ENCODE peak calls at places on chromosomes 1 and 21, in six cellular contexts. One of them, this sample, is unnamed.
A peak's percentile ranks its signal among the peaks of the same experiment; 100 is the strongest.

GRCh38 chr1:153916297-153916696 is 6.5 kb downstream of the GATAD2B start:
- DNase-seq in uterus: no peak
- DNase-seq in tibial nerve: no peak
- DNase-seq in lung: no peak
- DNase-seq in ovary: no peak
- DNase-seq in lower lobe of right lung: no peak
- DNase-seq in this sample: no peak

GRCh38 chr1:169601096-169601881 is 15.0 kb upstream of the F5 start:
- DNase-seq in uterus: no peak
- DNase-seq in tibial nerve: no peak
- DNase-seq in lung: no peak
- DNase-seq in ovary: no peak
- DNase-seq in lower lobe of right lung: no peak
- DNase-seq in this sample: no peak

GRCh38 chr1:26833432-26834405 is 7.2 kb downstream of the ZDHHC18 start:
- DNase-seq in uterus: no peak
- DNase-seq in tibial nerve: no peak
- DNase-seq in lung: peak; percentile 50
- DNase-seq in ovary: no peak
- DNase-seq in lower lobe of right lung: peak; percentile 76
- DNase-seq in this sample: no peak

GRCh38 chr21:41032536-41032935 is 135.4 kb upstream of the BACE2 start:
- DNase-seq in uterus: no peak
- DNase-seq in tibial nerve: no peak
- DNase-seq in lung: no peak
- DNase-seq in ovary: no peak
- DNase-seq in lower lobe of right lung: no peak
- DNase-seq in this sample: no peak

GRCh38 chr1:13661539-13661938 is 38.4 kb upstream of the PRDM2 start:
- DNase-seq in uterus: peak; percentile 45
- DNase-seq in tibial nerve: no peak
- DNase-seq in lung: no peak
- DNase-seq in ovary: no peak
- DNase-seq in lower lobe of right lung: no peak
- DNase-seq in this sample: no peak

GRCh38 chr1:25549273-25550154 is 6.1 kb downstream of the LDLRAP1 start:
- DNase-seq in uterus: no peak
- DNase-seq in tibial nerve: no peak
- DNase-seq in lung: peak; percentile 51
- DNase-seq in ovary: no peak
- DNase-seq in lower lobe of right lung: peak; percentile 65
- DNase-seq in this sample: no peak

GRCh38 chr1:116570358-116571214 is at the start of gene CD58:
- DNase-seq in uterus: peak; percentile 83
- DNase-seq in tibial nerve: peak; percentile 81
- DNase-seq in lung: peak; percentile 93
- DNase-seq in ovary: peak; percentile 79
- DNase-seq in lower lobe of right lung: peak; percentile 96
- DNase-seq in this sample: peak; percentile 92

GRCh38 chr1:25695066-25695990 is 78.7 kb downstream of the MAN1C1 start:
- DNase-seq in uterus: peak; percentile 89
- DNase-seq in tibial nerve: peak; percentile 65
- DNase-seq in lung: peak; percentile 83
- DNase-seq in ovary: peak; percentile 80
- DNase-seq in lower lobe of right lung: peak; percentile 75
- DNase-seq in this sample: peak; percentile 90

GRCh38 chr1:147241955-147242448 is 482 bp upstream of the CHD1L start:
- DNase-seq in uterus: no peak
- DNase-seq in tibial nerve: no peak
- DNase-seq in lung: no peak
- DNase-seq in ovary: no peak
- DNase-seq in lower lobe of right lung: no peak
- DNase-seq in this sample: no peak

GRCh38 chr1:66370462-66370907 is 163.5 kb upstream of the SGIP1 start:
- DNase-seq in uterus: no peak
- DNase-seq in tibial nerve: no peak
- DNase-seq in lung: no peak
- DNase-seq in ovary: no peak
- DNase-seq in lower lobe of right lung: no peak
- DNase-seq in this sample: no peak

GRCh38 chr1:193176113-193176512 is 10.3 kb downstream of the B3GALT2 start:
- DNase-seq in uterus: no peak
- DNase-seq in tibial nerve: no peak
- DNase-seq in lung: no peak
- DNase-seq in ovary: no peak
- DNase-seq in lower lobe of right lung: no peak
- DNase-seq in this sample: no peak
- H3K4me3 ChIP-seq in uterus: no peak overlapping the region
- H3K4me3 ChIP-seq in tibial nerve: no peak overlapping the region
- H3K4me3 ChIP-seq in lung: no peak overlapping the region
- H3K4me3 ChIP-seq in ovary: no peak overlapping the region
- H3K4me3 ChIP-seq in lower lobe of right lung: no peak overlapping the region
- H3K4me3 ChIP-seq in this sample: no peak overlapping the region

DNA sequence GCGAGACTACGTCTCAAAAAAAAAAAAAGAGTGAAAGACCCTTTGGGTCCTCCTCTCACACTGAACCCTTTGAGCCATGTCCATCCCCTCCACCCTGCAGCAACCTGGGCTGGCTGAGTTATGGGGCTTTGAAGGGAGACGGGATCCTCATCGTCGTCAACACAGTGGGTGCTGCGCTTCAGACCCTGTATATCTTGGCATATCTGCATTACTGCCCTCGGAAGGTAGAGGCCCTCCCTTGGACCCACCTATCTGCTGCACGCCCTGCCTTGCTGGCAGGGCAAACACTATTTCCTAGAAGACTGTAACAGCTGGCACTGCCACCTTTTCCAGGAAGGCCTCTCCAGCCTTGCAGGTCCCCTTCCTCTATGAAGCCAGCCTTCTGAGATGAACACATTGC is 1.1 kb downstream of the SLC50A1 start:
- DNase-seq in uterus: no peak
- DNase-seq in tibial nerve: no peak
- DNase-seq in lung: no peak
- DNase-seq in ovary: no peak
- DNase-seq in lower lobe of right lung: no peak
- DNase-seq in this sample: no peak
- H3K27ac ChIP-seq in uterus: peak overlapping the region; percentile 94
- H3K27ac ChIP-seq in tibial nerve: no peak overlapping the region
- H3K27ac ChIP-seq in lung: peak overlapping the region; percentile 57
- H3K27ac ChIP-seq in ovary: no peak overlapping the region
- H3K27ac ChIP-seq in lower lobe of right lung: peak overlapping the region; percentile 91
- H3K27ac ChIP-seq in this sample: peak overlapping the region; percentile 100

GRCh38 chr1:189859385-189859977 is 618.2 kb downstream of the BRINP3 start:
- DNase-seq in uterus: no peak
- DNase-seq in tibial nerve: no peak
- DNase-seq in lung: no peak
- DNase-seq in ovary: no peak
- DNase-seq in lower lobe of right lung: no peak
- DNase-seq in this sample: no peak
- TF ChIP-seq CTCF in uterus: no peak
- TF ChIP-seq CTCF in tibial nerve: peak; percentile 14
- TF ChIP-seq CTCF in lung: no peak
- TF ChIP-seq CTCF in ovary: no peak
- TF ChIP-seq CTCF in lower lobe of right lung: peak; percentile 35
- TF ChIP-seq CTCF in this sample: no peak

GRCh38 chr1:237031480-237031879 is 10.5 kb upstream of the RYR2 start:
- DNase-seq in uterus: no peak
- DNase-seq in tibial nerve: no peak
- DNase-seq in lung: no peak
- DNase-seq in ovary: no peak
- DNase-seq in lower lobe of right lung: no peak
- DNase-seq in this sample: no peak
- H3K4me3 ChIP-seq in uterus: no peak overlapping the region
- H3K4me3 ChIP-seq in tibial nerve: no peak overlapping the region
- H3K4me3 ChIP-seq in lung: no peak overlapping the region
- H3K4me3 ChIP-seq in ovary: no peak overlapping the region
- H3K4me3 ChIP-seq in lower lobe of right lung: no peak overlapping the region
- H3K4me3 ChIP-seq in this sample: no peak overlapping the region

This sample was measured in suprapubic skin.